ENCODE peak calls at places on chromosome 3, in ten cellular contexts. C is SJSA1, A is IMR-90, W is fibroblast of lung, P is Peyer's patch, U is upper lobe of right lung, R is right lobe of liver, O is pancreas, I is right atrium auricular region, H is HepG2. G is an unnamed sample.
A peak's percentile ranks its signal among the peaks of the same experiment; 100 is the strongest.

GRCh38 chr3:138068579-138069174 is 46.7 kb downstream of the DZIP1L start:
- DNase-seq in C (peak; percentile 62), A (peak; percentile 80), W (peak; percentile 87), P (peak; percentile 73), U (peak; percentile 88), R (peak; percentile 81), O (peak; percentile 82), I (peak; percentile 81), H (peak; percentile 53), G (peak; percentile 78)

GRCh38 chr3:114649331-114649730 is 355.5 kb downstream of the TIGIT start:
- DNase-seq in C (peak; percentile 84), A (peak; percentile 54), W (no peak), P (no peak), U (no peak), R (no peak), O (no peak), I (no peak), H (peak; percentile 69), G (no peak)

GRCh38 chr3:13144163-13145023 is 71.2 kb upstream of the IQSEC1 start:
- DNase-seq in C (no peak), A (no peak), W (no peak), P (peak; percentile 23), U (peak; percentile 45), R (peak; percentile 35), O (no peak), I (no peak), H (no peak), G (no peak)

GRCh38 chr3:61278713-61279112 is 27.5 kb upstream of the FHIT start:
- DNase-seq in C (no peak), A (no peak), W (no peak), P (no peak), U (no peak), R (no peak), O (no peak), I (no peak), H (no peak), G (no peak)

GRCh38 chr3:44125882-44126281 is 115.8 kb upstream of the TOPAZ1 start:
- DNase-seq in C (no peak), A (no peak), W (peak; percentile 9), P (no peak), U (no peak), R (no peak), O (no peak), I (no peak), H (no peak), G (no peak)

GRCh38 chr3:9416139-9416780 is 18.8 kb downstream of the SETD5 start:
- DNase-seq in C (no peak), A (peak; percentile 43), W (peak; percentile 41), P (no peak), U (no peak), R (no peak), O (no peak), I (no peak), H (no peak), G (no peak)

GRCh38 chr3:112074616-112075497 is 11.3 kb upstream of the C3orf52 start:
- DNase-seq in C (peak; percentile 77), A (peak; percentile 97), W (peak; percentile 90), P (peak; percentile 74), U (peak; percentile 79), R (no peak), O (peak; percentile 66), I (no peak), H (peak; percentile 82), G (no peak)

GRCh38 chr3:115004201-115005140 is 142.6 kb downstream of the ZBTB20 start:
- DNase-seq in C (no peak), A (no peak), W (no peak), P (no peak), U (no peak), R (no peak), O (no peak), I (no peak), H (no peak), G (no peak)

GRCh38 chr3:123025642-123026521 is 1.7 kb downstream of the SEMA5B start:
- DNase-seq in C (no peak), A (no peak), W (no peak), P (no peak), U (no peak), R (no peak), O (peak; percentile 26), I (no peak), H (no peak), G (no peak)

GRCh38 chr3:123026551-123027291 is 842 bp downstream of the SEMA5B start:
- DNase-seq in C (no peak), A (no peak), W (no peak), P (peak; percentile 58), U (peak; percentile 69), R (peak; percentile 56), O (peak; percentile 19), I (no peak), H (no peak), G (no peak)

GRCh38 chr3:123027292-123028232 is at the start of gene SEMA5B:
- DNase-seq in C (no peak), A (no peak), W (no peak), P (peak; percentile 57), U (peak; percentile 70), R (peak; percentile 53), O (peak; percentile 32), I (no peak), H (no peak), G (no peak)

GRCh38 chr3:123031051-123031450 is 3.5 kb upstream of the SEMA5B start:
- DNase-seq in C (no peak), A (no peak), W (no peak), P (no peak), U (no peak), R (no peak), O (no peak), I (no peak), H (no peak), G (no peak)

GRCh38 chr3:123028233-123028828 is 768 bp upstream of the SEMA5B start:
- DNase-seq in C (peak; percentile 33), A (peak; percentile 72), W (peak; percentile 86), P (no peak), U (no peak), R (no peak), O (peak; percentile 22), I (no peak), H (peak; percentile 13), G (no peak)
- H3K4me3 ChIP-seq in C (no peak overlapping the region), A (peak overlapping the region; percentile 24), W (peak overlapping the region; percentile 26), P (peak overlapping the region; percentile 67), U (peak overlapping the region; percentile 58), R (peak overlapping the region; percentile 60), O (peak overlapping the region; percentile 51), I (peak overlapping the region; percentile 59), H (peak overlapping the region; percentile 57), G (peak overlapping the region; percentile 62)

GRCh38 chr3:14423197-14423743 is 20.9 kb downstream of the SLC6A6 start:
- DNase-seq in C (no peak), A (no peak), W (no peak), P (no peak), U (no peak), R (no peak), O (peak; percentile 46), I (no peak), H (peak; percentile 82), G (no peak)

GRCh38 chr3:14424711-14425573 is 22.5 kb downstream of the SLC6A6 start:
- DNase-seq in C (peak; percentile 34), A (peak; percentile 73), W (peak; percentile 45), P (no peak), U (no peak), R (no peak), O (no peak), I (no peak), H (no peak), G (no peak)

GRCh38 chr3:14423963-14424362 is 21.6 kb downstream of the SLC6A6 start:
- DNase-seq in C (no peak), A (peak; percentile 54), W (no peak), P (no peak), U (no peak), R (no peak), O (no peak), I (no peak), H (no peak), G (no peak)

GRCh38 chr3:14425574-14426304 is 23.3 kb downstream of the SLC6A6 start:
- DNase-seq in C (no peak), A (no peak), W (no peak), P (peak; percentile 73), U (peak; percentile 80), R (no peak), O (no peak), I (no peak), H (no peak), G (peak; percentile 32)

DNA sequence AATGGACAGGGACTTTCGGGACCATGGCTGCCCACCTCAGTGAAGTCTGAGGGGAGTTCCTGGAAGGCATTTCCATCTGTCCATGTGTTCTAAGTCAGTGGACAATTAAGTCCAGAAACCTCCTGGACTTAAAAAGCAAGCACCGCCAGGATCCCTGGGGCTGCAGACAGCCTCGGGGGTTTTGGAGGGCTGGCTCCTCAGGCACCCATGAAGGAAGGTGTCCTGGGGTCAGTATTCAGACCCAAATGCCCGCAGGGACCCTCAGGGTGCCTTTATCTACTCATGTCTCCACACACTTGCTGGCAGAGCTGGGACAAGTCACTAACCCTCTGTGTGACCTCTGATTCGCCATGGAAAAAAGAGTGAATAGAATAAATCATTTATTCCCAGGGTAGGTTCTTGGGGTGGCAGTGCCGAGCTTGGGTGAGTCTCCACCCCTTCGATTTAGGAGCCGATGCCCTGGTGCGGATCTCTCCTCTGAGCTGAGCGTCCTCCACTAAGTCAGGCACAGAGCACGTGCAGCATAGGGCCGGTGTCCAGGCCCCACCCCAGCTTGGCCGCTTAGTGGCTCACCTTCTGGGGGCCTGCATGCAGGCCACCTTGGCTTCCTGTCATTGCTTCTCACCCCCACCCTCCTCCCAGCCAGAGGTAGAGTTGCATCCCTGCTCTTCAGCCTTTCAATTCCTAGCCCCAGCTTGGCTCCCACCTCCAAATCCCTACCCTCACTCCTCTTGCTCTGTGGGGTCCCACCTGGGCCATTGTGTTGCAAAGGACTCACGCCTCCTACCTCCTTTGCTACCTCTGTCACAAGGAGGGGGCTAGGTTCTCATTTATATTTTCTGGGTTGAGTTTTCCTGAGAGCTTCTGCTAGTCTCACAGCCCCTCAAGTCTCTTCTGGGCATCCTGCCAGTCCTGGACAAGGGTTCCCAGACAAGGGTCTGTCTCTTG is 19.9 kb downstream of the SLC6A6 start:
- DNase-seq in C (no peak), A (no peak), W (no peak), P (no peak), U (no peak), R (no peak), O (no peak), I (no peak), H (no peak), G (no peak)
- H3K4me1 ChIP-seq in C (peaks cover 33% of the 10 kb centered on the region), A (peaks cover 39% of the 10 kb centered on the region), W (no peaks in the 10 kb centered on the region), P (peaks cover 6% of the 10 kb centered on the region), U (peaks cover 78% of the 10 kb centered on the region), R (peaks cover 9% of the 10 kb centered on the region), O (peaks cover 4% of the 10 kb centered on the region), I (no peaks in the 10 kb centered on the region), H (peaks cover 53% of the 10 kb centered on the region), G (peaks cover 54% of the 10 kb centered on the region)

DNA sequence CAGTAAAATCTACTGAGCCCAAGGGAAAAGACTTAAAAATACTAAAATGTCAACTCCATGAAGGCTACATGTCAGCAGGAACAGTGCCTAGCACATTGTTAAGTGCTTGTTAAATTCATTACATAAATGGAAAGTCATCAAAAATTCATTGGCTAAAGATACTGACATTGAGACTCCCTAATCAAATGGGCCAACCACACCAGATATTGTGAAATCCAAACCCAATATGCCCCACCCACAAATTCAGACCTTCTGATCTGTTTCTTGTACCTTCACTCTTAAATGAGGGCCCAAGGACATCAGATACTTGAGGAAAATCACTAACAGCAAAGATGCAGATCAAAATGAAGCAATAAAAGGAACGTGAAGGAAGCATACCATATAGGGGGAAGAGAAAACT is 20.7 kb downstream of the MRPS22 start:
- DNase-seq in C (no peak), A (no peak), W (no peak), P (no peak), U (no peak), R (no peak), O (no peak), I (no peak), H (no peak), G (no peak)
- H3K36me3 ChIP-seq in C (peaks cover 98% of the 10 kb centered on the region), A (peaks cover 51% of the 10 kb centered on the region), W (peaks cover 6% of the 10 kb centered on the region), P (peaks cover 100% of the 10 kb centered on the region), U (peaks cover 100% of the 10 kb centered on the region), R (peaks cover 74% of the 10 kb centered on the region), O (no peaks in the 10 kb centered on the region), I (peaks cover 97% of the 10 kb centered on the region), H (peaks cover 18% of the 10 kb centered on the region), G (peaks cover 88% of the 10 kb centered on the region)

DNA sequence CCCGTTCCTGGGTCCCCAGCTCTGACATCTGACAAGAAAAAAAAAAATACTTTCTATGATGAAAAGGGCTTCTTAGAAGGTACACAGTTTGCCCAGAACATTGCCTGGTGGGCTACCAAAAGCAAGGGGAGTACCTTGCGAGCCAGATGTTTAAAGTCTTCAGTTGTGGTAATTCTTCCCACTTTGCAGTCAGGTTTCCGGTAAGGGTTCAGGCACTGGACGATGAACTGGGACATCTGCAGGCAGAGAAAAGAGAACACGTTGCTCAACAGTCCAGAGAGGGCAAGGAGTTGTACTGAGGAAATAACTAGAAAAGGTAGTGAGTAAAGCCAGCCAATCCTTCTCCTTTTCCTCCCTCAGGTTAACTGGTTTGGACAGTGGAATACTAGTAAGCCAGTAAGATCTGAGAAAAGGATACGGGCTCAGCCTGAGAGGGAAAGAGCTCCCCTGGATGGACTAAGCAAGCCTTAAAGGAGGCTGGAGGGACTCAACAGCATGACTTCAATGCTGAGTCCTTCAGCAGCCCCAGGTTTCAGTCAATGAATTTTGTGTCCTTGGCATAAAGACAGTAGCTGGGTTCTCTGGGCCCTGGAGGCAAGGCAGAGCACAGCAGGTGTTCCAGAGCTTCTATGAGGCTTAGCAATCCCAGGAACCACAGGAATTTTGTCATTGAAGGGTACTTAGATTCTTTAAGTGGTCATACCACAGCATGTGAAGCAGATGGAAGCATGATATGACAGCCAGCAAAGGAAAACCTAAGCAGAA is 38.2 kb downstream of the NBEAL2 start:
- DNase-seq in C (no peak), A (peak; percentile 26), W (no peak), P (no peak), U (no peak), R (no peak), O (no peak), I (no peak), H (peak; percentile 20), G (no peak)
- H3K4me3 ChIP-seq in C (no peak overlapping the region), A (no peak overlapping the region), W (no peak overlapping the region), P (no peak overlapping the region), U (no peak overlapping the region), R (no peak overlapping the region), O (no peak overlapping the region), I (no peak overlapping the region), H (no peak overlapping the region), G (no peak overlapping the region)